ENCODE peak calls at places on chromosomes 4 and X, in nine cellular contexts. Z is colonic mucosa; G is HepG2; J is CD8-positive, alpha-beta T cell; O is mesendoderm; N is SJSA1; E is body of pancreas; Q is Karpas-422; R is right lobe of liver. Y is an unnamed sample. For H3K4me1 and H3K36me3, the result is how much of the 10 kb centered on the place peaks cover.

GRCh38 chrX:30777575-30777974 is 111.5 kb downstream of the TAB3 start:
- DNase-seq in Z (no peak), G (no peak), J (no peak), O (no peak), N (no peak), E (no peak), Q (no peak), R (no peak), Y (no peak)

GRCh38 chr4:184473515-184474260 is 662 bp downstream of the IRF2 start:
- DNase-seq in Z (peak), G (no peak), J (peak), O (peak), N (no peak), E (peak), Q (peak), R (peak), Y (no peak)

GRCh38 chr4:154720123-154720522 is 23.7 kb upstream of the LRAT start:
- DNase-seq in Z (no peak), G (no peak), J (no peak), O (peak), N (no peak), E (no peak), Q (no peak), R (no peak), Y (no peak)

GRCh38 chr4:10381146-10381545 is 76.1 kb downstream of the ZNF518B start:
- DNase-seq in Z (no peak), G (no peak), J (no peak), O (no peak), N (no peak), E (no peak), Q (no peak), R (no peak), Y (no peak)

GRCh38 chr4:4603592-4603991 is 61.7 kb upstream of the STX18 start:
- DNase-seq in Z (no peak), G (no peak), J (no peak), O (peak), N (no peak), E (no peak), Q (no peak), R (no peak), Y (no peak)

GRCh38 chr4:112277705-112278448 is 7.8 kb downstream of the TIFA start:
- DNase-seq in Z (no peak), G (no peak), J (no peak), O (no peak), N (no peak), E (peak), Q (no peak), R (no peak), Y (no peak)

GRCh38 chr4:102625232-102625930 is 124.2 kb downstream of the NFKB1 start:
- DNase-seq in Z (no peak), G (peak), J (peak), O (peak), N (no peak), E (no peak), Q (peak), R (peak), Y (no peak)

GRCh38 chr4:15336410-15337184 is 91.2 kb upstream of the C1QTNF7 start:
- DNase-seq in Z (no peak), G (no peak), J (no peak), O (peak), N (no peak), E (no peak), Q (no peak), R (no peak), Y (no peak)

GRCh38 chrX:103254171-103254824 is 657 bp downstream of the TCEAL8 start:
- DNase-seq in Z (peak), G (peak), J (peak), O (peak), N (peak), E (peak), Q (peak), R (peak), Y (peak)

GRCh38 chrX:18574591-18574990 is 97.3 kb downstream of the RS1 start:
- DNase-seq in Z (no peak), G (no peak), J (no peak), O (no peak), N (no peak), E (no peak), Q (no peak), R (no peak), Y (peak)

GRCh38 chrX:3191186-3191585 is 149.9 kb downstream of the ARSF start:
- DNase-seq in Z (no peak), G (no peak), J (no peak), O (no peak), N (no peak), E (no peak), Q (no peak), R (no peak), Y (no peak)

GRCh38 chr4:184745747-184746531 is 12.0 kb upstream of the CENPU start:
- DNase-seq in Z (peak), G (peak), J (peak), O (peak), N (peak), E (peak), Q (peak), R (peak), Y (peak)

GRCh38 chr4:15805583-15806517 is 27.7 kb downstream of the CD38 start:
- DNase-seq in Z (peak), G (peak), J (peak), O (peak), N (peak), E (peak), Q (peak), R (no peak), Y (no peak)

GRCh38 chr4:117786566-117786965 is 247.7 kb upstream of the NDST3 start:
- DNase-seq in Z (no peak), G (no peak), J (no peak), O (no peak), N (no peak), E (no peak), Q (no peak), R (no peak), Y (no peak)

GRCh38 chr4:38745881-38746280 is 36.9 kb downstream of the TLR10 start:
- DNase-seq in Z (no peak), G (no peak), J (no peak), O (no peak), N (no peak), E (no peak), Q (no peak), R (no peak), Y (no peak)

GRCh38 chrX:69991685-69992084 is 58.1 kb downstream of the AWAT2 start:
- DNase-seq in Z (no peak), G (no peak), J (no peak), O (no peak), N (no peak), E (no peak), Q (no peak), R (no peak), Y (no peak)

GRCh38 chrX:20267924-20268701 is 1.4 kb upstream of the RPS6KA3 start:
- DNase-seq in Z (peak), G (no peak), J (peak), O (peak), N (no peak), E (peak), Q (no peak), R (peak), Y (peak)

GRCh38 chr4:147840846-147841732 is 109.2 kb downstream of the ARHGAP10 start:
- DNase-seq in Z (no peak), G (no peak), J (no peak), O (no peak), N (no peak), E (no peak), Q (no peak), R (no peak), Y (no peak)
- H3K4me1 ChIP-seq in Z (under half), G (under half), J (under half), O (under half), N (under half), E (under half), Q (under half), R (under half), Y (under half)

GRCh38 chr4:115781528-115782146 is 668.2 kb upstream of the NDST4 start:
- DNase-seq in Z (no peak), G (no peak), J (no peak), O (no peak), N (no peak), E (no peak), Q (peak), R (no peak), Y (no peak)
- H3K4me3 ChIP-seq in Z (no peak), G (no peak), J (no peak), O (no peak), N (no peak), E (no peak), Q (peak), R (no peak), Y (no peak)

DNA sequence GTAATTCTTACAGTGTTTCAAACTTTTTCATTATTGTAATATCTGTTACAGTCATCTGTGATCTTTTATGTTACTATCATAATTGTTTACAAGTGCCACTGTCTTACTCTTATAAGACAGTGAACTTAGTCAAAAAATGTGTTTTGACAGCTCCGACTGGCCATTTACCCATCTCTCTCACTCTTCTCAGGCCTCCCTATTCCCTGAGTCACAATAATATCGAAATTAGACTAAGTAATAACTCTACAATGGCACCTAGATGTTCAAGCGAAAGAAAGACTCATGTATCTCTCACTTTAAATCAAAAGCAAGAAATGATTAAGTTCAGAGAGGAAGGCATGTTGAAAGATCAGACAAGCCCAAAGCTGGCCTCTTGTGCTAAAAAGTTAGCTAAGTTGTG is 184.2 kb downstream of the CDS1 start:
- DNase-seq in Z (no peak), G (no peak), J (no peak), O (no peak), N (no peak), E (no peak), Q (no peak), R (no peak), Y (no peak)
- H3K36me3 ChIP-seq in Z (under half), G (under half), J (under half), O (under half), N (under half), E (under half), Q (under half), R (under half), Y (under half)

GRCh38 chr4:76589872-76590846 is 155.1 kb downstream of the SHROOM3 start:
- DNase-seq in Z (peak), G (peak), J (no peak), O (peak), N (peak), E (peak), Q (no peak), R (no peak), Y (no peak)
- H3K4me1 ChIP-seq in Z (under half), G (under half), J (under half), O (under half), N (under half), E (under half), Q (under half), R (under half), Y (under half)

DNA sequence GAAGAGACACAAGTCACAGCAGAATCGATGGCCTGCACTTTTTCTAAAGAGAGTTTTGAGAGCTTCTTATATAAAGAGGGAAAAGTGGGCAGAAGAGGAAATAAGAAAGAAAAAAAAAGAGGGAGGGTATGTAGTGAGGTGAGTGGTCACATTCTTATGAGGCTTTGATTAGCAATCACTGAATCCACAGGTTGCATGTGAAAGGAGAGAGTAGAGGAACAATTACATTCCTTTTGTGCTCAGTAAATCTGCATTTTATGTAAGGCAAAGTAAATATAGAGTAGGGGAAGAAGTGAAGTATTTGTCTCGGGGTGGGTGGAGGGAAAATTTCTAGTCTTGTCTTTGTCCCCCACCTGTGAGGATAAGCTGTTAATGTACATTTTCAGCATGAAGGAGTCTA is 26.8 kb upstream of the MBTPS2 start:
- DNase-seq in Z (no peak), G (no peak), J (no peak), O (peak), N (no peak), E (no peak), Q (no peak), R (no peak), Y (no peak)
- H3K4me3 ChIP-seq in Z (no peak), G (no peak), J (no peak), O (no peak), N (no peak), E (no peak), Q (no peak), R (no peak), Y (no peak)

Y was measured in tibial artery.